ENCODE peak calls at places on chromosomes 7 and 10, in six cellular contexts. One of them, this sample, is unnamed.

GRCh38 chr10:101464518-101465085 is 110.6 kb downstream of the BTRC start:
- DNase-seq in GM06990: no peak
- DNase-seq in brain microvascular endothelial cell: no peak
- DNase-seq in adrenal gland: no peak
- DNase-seq in tibial nerve: no peak
- DNase-seq in OCI-LY7: no peak
- DNase-seq in this sample: no peak

GRCh38 chr10:667096-667495 is 22.4 kb downstream of the DIP2C start:
- DNase-seq in GM06990: no peak
- DNase-seq in brain microvascular endothelial cell: no peak
- DNase-seq in tibial nerve: no peak
- DNase-seq in OCI-LY7: no peak
- DNase-seq in adrenal gland: no peak
- DNase-seq in this sample: no peak

GRCh38 chr7:15341811-15342210 is 220.0 kb downstream of the AGMO start:
- DNase-seq in OCI-LY7: no peak
- DNase-seq in brain microvascular endothelial cell: no peak
- DNase-seq in tibial nerve: no peak
- DNase-seq in adrenal gland: no peak
- DNase-seq in GM06990: no peak
- DNase-seq in this sample: no peak

GRCh38 chr10:129637841-129638240 is 170.8 kb downstream of the MGMT start:
- DNase-seq in brain microvascular endothelial cell: no peak
- DNase-seq in GM06990: no peak
- DNase-seq in OCI-LY7: no peak
- DNase-seq in adrenal gland: no peak
- DNase-seq in tibial nerve: no peak
- DNase-seq in this sample: no peak

GRCh38 chr10:124697837-124698559 is 46.2 kb downstream of the FAM53B start:
- DNase-seq in adrenal gland: no peak
- DNase-seq in OCI-LY7: no peak
- DNase-seq in tibial nerve: no peak
- DNase-seq in brain microvascular endothelial cell: no peak
- DNase-seq in GM06990: peak
- DNase-seq in this sample: peak

GRCh38 chr7:66281678-66282593 is 76.8 kb downstream of the TPST1 start:
- DNase-seq in tibial nerve: no peak
- DNase-seq in GM06990: no peak
- DNase-seq in brain microvascular endothelial cell: peak
- DNase-seq in OCI-LY7: no peak
- DNase-seq in adrenal gland: peak
- DNase-seq in this sample: no peak

GRCh38 chr10:62690703-62691102 is 113.8 kb upstream of the ADO start:
- DNase-seq in GM06990: no peak
- DNase-seq in brain microvascular endothelial cell: no peak
- DNase-seq in OCI-LY7: peak
- DNase-seq in adrenal gland: no peak
- DNase-seq in tibial nerve: no peak
- DNase-seq in this sample: no peak

GRCh38 chr7:151867912-151868804 is 8.8 kb downstream of the PRKAG2 start:
- DNase-seq in brain microvascular endothelial cell: no peak
- DNase-seq in GM06990: no peak
- DNase-seq in OCI-LY7: no peak
- DNase-seq in adrenal gland: no peak
- DNase-seq in tibial nerve: no peak
- DNase-seq in this sample: no peak

GRCh38 chr7:34928052-34928451 is 109.2 kb downstream of the DPY19L1 start:
- DNase-seq in brain microvascular endothelial cell: peak
- DNase-seq in GM06990: no peak
- DNase-seq in OCI-LY7: peak
- DNase-seq in tibial nerve: peak
- DNase-seq in adrenal gland: no peak
- DNase-seq in this sample: no peak

GRCh38 chr7:87094322-87094721 is 34.9 kb upstream of the ELAPOR2 start:
- DNase-seq in tibial nerve: no peak
- DNase-seq in brain microvascular endothelial cell: no peak
- DNase-seq in adrenal gland: no peak
- DNase-seq in OCI-LY7: no peak
- DNase-seq in GM06990: no peak
- DNase-seq in this sample: no peak

GRCh38 chr7:15921576-15921975 is 235.1 kb upstream of the MEOX2 start:
- DNase-seq in adrenal gland: no peak
- DNase-seq in OCI-LY7: no peak
- DNase-seq in tibial nerve: no peak
- DNase-seq in GM06990: no peak
- DNase-seq in brain microvascular endothelial cell: peak
- DNase-seq in this sample: no peak

GRCh38 chr10:49161411-49161997 is 26.7 kb downstream of the TMEM273 start:
- DNase-seq in brain microvascular endothelial cell: peak
- DNase-seq in OCI-LY7: peak
- DNase-seq in GM06990: no peak
- DNase-seq in adrenal gland: no peak
- DNase-seq in tibial nerve: no peak
- DNase-seq in this sample: no peak

GRCh38 chr10:102630663-102631062 is 13.6 kb upstream of the TRIM8 start:
- DNase-seq in adrenal gland: no peak
- DNase-seq in OCI-LY7: no peak
- DNase-seq in GM06990: no peak
- DNase-seq in tibial nerve: no peak
- DNase-seq in brain microvascular endothelial cell: no peak
- DNase-seq in this sample: no peak

GRCh38 chr10:21827308-21827707 is 176.2 kb downstream of the DNAJC1 start:
- DNase-seq in OCI-LY7: no peak
- DNase-seq in brain microvascular endothelial cell: no peak
- DNase-seq in adrenal gland: no peak
- DNase-seq in GM06990: no peak
- DNase-seq in tibial nerve: no peak
- DNase-seq in this sample: no peak

GRCh38 chr10:43226851-43227845 is 39.7 kb downstream of the RASGEF1A start:
- DNase-seq in adrenal gland: peak
- DNase-seq in OCI-LY7: no peak
- DNase-seq in brain microvascular endothelial cell: no peak
- DNase-seq in GM06990: no peak
- DNase-seq in tibial nerve: no peak
- DNase-seq in this sample: no peak

GRCh38 chr7:129848436-129848835 is 104.3 kb downstream of the UBE2H start:
- DNase-seq in brain microvascular endothelial cell: no peak
- DNase-seq in OCI-LY7: no peak
- DNase-seq in adrenal gland: no peak
- DNase-seq in tibial nerve: no peak
- DNase-seq in GM06990: no peak
- DNase-seq in this sample: no peak

GRCh38 chr10:11177926-11178453 is 160.3 kb downstream of the CELF2 start:
- DNase-seq in adrenal gland: no peak
- DNase-seq in brain microvascular endothelial cell: no peak
- DNase-seq in tibial nerve: no peak
- DNase-seq in GM06990: no peak
- DNase-seq in OCI-LY7: no peak
- DNase-seq in this sample: no peak
- TF ChIP-seq CTCF in adrenal gland: no peak
- TF ChIP-seq CTCF in brain microvascular endothelial cell: no peak
- TF ChIP-seq CTCF in tibial nerve: no peak
- TF ChIP-seq CTCF in GM06990: peak
- TF ChIP-seq CTCF in OCI-LY7: peak
- TF ChIP-seq CTCF in this sample: peak

DNA sequence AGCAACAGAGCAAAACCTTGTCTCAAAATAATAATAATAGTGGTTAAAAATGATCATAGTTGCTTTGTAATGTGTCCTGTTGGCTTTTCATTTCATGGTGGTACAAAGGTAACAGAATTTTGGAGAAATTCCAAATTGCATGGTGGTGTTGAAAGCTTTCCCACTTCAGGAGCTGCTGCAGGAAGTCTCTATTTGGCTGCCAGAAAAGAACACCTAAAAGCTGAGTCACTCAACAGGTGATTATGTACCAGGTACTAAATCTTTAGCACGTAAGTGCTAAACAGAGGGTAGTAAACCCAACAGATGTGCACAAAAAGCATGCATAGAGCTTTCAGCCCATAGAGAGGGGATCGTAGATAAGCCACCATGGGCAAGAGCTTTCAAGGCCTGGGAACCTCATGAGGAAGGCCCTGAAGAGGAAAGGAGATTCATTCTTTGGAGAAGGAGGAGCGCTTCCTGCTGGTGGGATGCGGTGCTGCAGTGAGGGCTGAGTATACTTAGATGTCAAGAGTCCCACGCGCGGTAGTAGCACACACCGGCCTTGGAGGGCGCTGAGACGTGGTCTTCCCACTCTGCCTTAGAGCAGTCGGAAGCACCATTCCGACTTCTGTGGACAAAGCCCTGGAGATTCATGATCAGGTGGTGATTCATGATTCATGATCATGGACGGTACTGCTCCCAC is 118.7 kb downstream of the RALA start:
- DNase-seq in brain microvascular endothelial cell: peak
- DNase-seq in tibial nerve: no peak
- DNase-seq in GM06990: no peak
- DNase-seq in adrenal gland: no peak
- DNase-seq in OCI-LY7: no peak
- DNase-seq in this sample: no peak
- TF ChIP-seq CTCF in brain microvascular endothelial cell: peak
- TF ChIP-seq CTCF in tibial nerve: no peak
- TF ChIP-seq CTCF in GM06990: peak
- TF ChIP-seq CTCF in adrenal gland: peak
- TF ChIP-seq CTCF in OCI-LY7: peak
- TF ChIP-seq CTCF in this sample: peak

DNA sequence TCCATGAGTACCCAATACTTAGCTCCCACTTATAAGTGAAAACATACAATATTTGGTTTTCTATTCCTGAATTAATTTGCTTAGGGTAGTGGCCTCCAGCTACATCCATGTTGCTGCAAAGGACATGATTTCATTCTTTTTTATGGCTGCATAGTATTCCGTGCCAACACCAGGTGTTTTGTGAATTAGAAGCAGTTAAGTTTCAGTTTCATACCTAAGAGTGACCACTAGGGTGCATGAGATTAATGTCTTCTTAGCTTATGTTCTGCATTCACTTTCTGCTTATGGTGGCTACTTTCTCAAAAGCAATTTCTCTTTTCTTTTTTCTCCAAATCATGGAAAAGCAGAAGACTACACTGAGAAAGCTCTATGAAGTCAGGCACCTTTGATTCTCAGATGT is 65.1 kb upstream of the VSTM2A start:
- DNase-seq in tibial nerve: no peak
- DNase-seq in GM06990: no peak
- DNase-seq in OCI-LY7: peak
- DNase-seq in brain microvascular endothelial cell: no peak
- DNase-seq in adrenal gland: no peak
- DNase-seq in this sample: no peak
- TF ChIP-seq CTCF in tibial nerve: no peak
- TF ChIP-seq CTCF in GM06990: no peak
- TF ChIP-seq CTCF in OCI-LY7: peak
- TF ChIP-seq CTCF in brain microvascular endothelial cell: no peak
- TF ChIP-seq CTCF in adrenal gland: no peak
- TF ChIP-seq CTCF in this sample: no peak

DNA sequence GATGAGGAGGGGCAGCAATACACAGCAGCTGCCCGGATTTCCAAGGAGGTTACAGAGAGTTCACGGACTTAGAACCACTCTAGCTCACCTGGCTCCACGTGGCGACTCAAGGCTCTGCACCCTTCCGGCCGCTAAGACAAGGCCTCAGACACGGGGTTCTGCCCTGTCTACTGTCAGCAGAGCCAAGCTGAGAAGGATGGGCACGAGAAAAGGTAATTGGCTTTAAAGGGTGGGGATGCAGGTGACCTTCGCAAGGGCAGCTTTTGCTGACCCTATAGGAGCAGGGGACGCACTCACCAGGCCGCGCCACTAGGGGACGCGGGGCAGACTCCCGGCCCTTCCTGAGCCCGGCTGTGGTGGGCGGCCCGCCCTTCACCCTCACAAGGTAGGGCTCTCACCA is 152.4 kb downstream of the KIF20B start:
- DNase-seq in tibial nerve: no peak
- DNase-seq in GM06990: no peak
- DNase-seq in adrenal gland: no peak
- DNase-seq in OCI-LY7: no peak
- DNase-seq in brain microvascular endothelial cell: no peak
- DNase-seq in this sample: no peak
- TF ChIP-seq CTCF in tibial nerve: no peak
- TF ChIP-seq CTCF in GM06990: no peak
- TF ChIP-seq CTCF in adrenal gland: no peak
- TF ChIP-seq CTCF in OCI-LY7: peak
- TF ChIP-seq CTCF in brain microvascular endothelial cell: peak
- TF ChIP-seq CTCF in this sample: no peak

GRCh38 chr10:110446277-110446676 is 51.4 kb upstream of the DUSP5 start:
- DNase-seq in OCI-LY7: no peak
- DNase-seq in tibial nerve: no peak
- DNase-seq in brain microvascular endothelial cell: no peak
- DNase-seq in adrenal gland: no peak
- DNase-seq in GM06990: no peak
- DNase-seq in this sample: no peak

GRCh38 chr10:110445871-110446270 is 51.8 kb upstream of the DUSP5 start:
- DNase-seq in adrenal gland: no peak
- DNase-seq in GM06990: no peak
- DNase-seq in OCI-LY7: no peak
- DNase-seq in tibial nerve: no peak
- DNase-seq in brain microvascular endothelial cell: no peak
- DNase-seq in this sample: no peak

GRCh38 chr10:110447886-110448285 is 49.8 kb upstream of the DUSP5 start:
- DNase-seq in GM06990: no peak
- DNase-seq in OCI-LY7: no peak
- DNase-seq in tibial nerve: no peak
- DNase-seq in adrenal gland: no peak
- DNase-seq in brain microvascular endothelial cell: no peak
- DNase-seq in this sample: no peak

GRCh38 chr10:110448682-110449418 is 48.9 kb upstream of the DUSP5 start:
- DNase-seq in adrenal gland: no peak
- DNase-seq in OCI-LY7: no peak
- DNase-seq in brain microvascular endothelial cell: no peak
- DNase-seq in tibial nerve: no peak
- DNase-seq in GM06990: no peak
- DNase-seq in this sample: no peak

DNA sequence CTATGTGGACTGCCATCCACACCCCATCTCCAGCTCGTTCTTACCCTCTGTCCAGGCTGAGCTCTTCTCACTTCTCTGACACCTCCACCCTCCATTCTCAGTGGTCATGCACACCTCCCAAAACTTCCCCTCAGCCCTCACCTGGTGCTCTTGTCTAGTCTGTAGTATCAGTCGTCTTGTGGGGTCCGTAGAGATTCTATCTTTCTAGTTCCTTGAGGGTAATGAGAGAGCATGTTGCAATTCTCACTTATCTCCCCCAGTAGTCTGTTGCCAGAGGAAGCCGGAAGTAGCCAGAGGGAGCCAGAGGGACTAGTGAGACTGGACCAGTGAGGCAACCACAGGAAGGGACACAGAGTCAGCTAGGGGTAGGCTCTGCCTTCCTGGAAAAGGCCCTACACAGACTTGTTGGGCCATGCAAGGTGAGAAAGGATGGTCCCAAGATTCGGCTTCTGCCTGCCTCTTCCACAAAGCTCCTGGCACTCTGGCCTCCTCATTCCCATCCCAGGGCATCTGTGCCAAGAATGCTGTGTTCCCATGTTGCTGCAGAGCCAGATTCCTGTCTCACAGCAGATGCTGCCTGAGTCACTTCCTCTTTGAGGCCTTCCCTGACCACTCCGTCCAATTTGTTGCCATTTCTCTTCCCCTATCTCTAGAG is 50.6 kb upstream of the DUSP5 start:
- DNase-seq in GM06990: no peak
- DNase-seq in OCI-LY7: no peak
- DNase-seq in adrenal gland: no peak
- DNase-seq in tibial nerve: no peak
- DNase-seq in brain microvascular endothelial cell: peak
- DNase-seq in this sample: no peak
- TF ChIP-seq CTCF in GM06990: no peak
- TF ChIP-seq CTCF in OCI-LY7: no peak
- TF ChIP-seq CTCF in adrenal gland: peak
- TF ChIP-seq CTCF in tibial nerve: no peak
- TF ChIP-seq CTCF in brain microvascular endothelial cell: peak
- TF ChIP-seq CTCF in this sample: no peak

This sample was measured in GM10248.